ENCODE peak calls at places on chromosomes 12 and 14, in seven cellular contexts. L is HuH-7; Y is stimulated activated CD4-positive, alpha-beta T cell treated with anti-CD3 and anti-CD28 coated beads, Interleukin-1b, Interleukin-23, amount 100 ng/mL, for 24 hours; R is hepatic stellate cell; C is fibroblast of the conjunctiva; E is HTR-8/SVneo; J is NCI-H774. T is an unnamed sample.

GRCh38 chr14:49865431-49865859 is 12.9 kb upstream of the NEMF start:
- DNase-seq in C (peak), R (peak), J (no peak), L (no peak), E (no peak), Y (peak), T (peak)

GRCh38 chr14:68683326-68683725 is 109.5 kb downstream of the ZFP36L1 start:
- DNase-seq in Y (no peak), E (no peak), L (no peak), J (no peak), C (no peak), R (no peak), T (no peak)

GRCh38 chr14:79656086-79656485 is 555.2 kb downstream of the DIO2 start:
- DNase-seq in J (no peak), C (no peak), Y (no peak), R (no peak), L (no peak), E (no peak), T (no peak)

GRCh38 chr12:61554268-61555008 is 705.8 kb upstream of the USP15 start:
- DNase-seq in E (no peak), Y (no peak), L (no peak), C (no peak), R (no peak), J (no peak), T (no peak)

GRCh38 chr14:73887116-73887490 is 444 bp downstream of the ZNF410 start:
- DNase-seq in E (no peak), L (peak), Y (peak), R (no peak), C (no peak), J (no peak), T (no peak)

GRCh38 chr14:49930720-49931119 is 37.8 kb downstream of the ARF6 start:
- DNase-seq in J (no peak), R (no peak), C (no peak), Y (no peak), L (no peak), E (no peak), T (no peak)

GRCh38 chr14:94665121-94665520 is 52.9 kb downstream of the SERPINA3 start:
- DNase-seq in J (no peak), C (peak), Y (no peak), L (no peak), E (no peak), R (peak), T (no peak)

GRCh38 chr12:123761841-123762714 is at the start of gene DNAH10:
- DNase-seq in C (no peak), Y (no peak), R (peak), E (no peak), L (peak), J (peak), T (peak)

GRCh38 chr12:727321-727720 is 25.1 kb upstream of the WNK1 start:
- DNase-seq in Y (no peak), L (no peak), E (no peak), R (no peak), J (no peak), C (no peak), T (no peak)

GRCh38 chr14:53055003-53055402 is 98.1 kb downstream of the DDHD1 start:
- DNase-seq in E (peak), J (peak), Y (no peak), C (no peak), R (peak), L (peak), T (no peak)

GRCh38 chr12:93245543-93245942 is 132.2 kb upstream of the NUDT4 start:
- DNase-seq in C (no peak), L (no peak), Y (no peak), J (no peak), R (no peak), E (no peak), T (no peak)